ENCODE peak calls at places on chromosomes 11 and 22, in ten cellular contexts. G, V, D, Y, A, E, C, M, Q and N are unnamed samples.

GRCh38 chr11:2528301-2529050 is 83.7 kb downstream of the KCNQ1 start:
- DNase-seq in M (no peak), V (peak; percentile 26), Y (peak; percentile 40), G (no peak), C (no peak), Q (peak; percentile 13), D (peak; percentile 6), A (no peak), E (no peak), N (no peak)

GRCh38 chr11:43197357-43197756 is 114.4 kb upstream of the API5 start:
- DNase-seq in V (no peak), E (no peak), D (no peak), Q (no peak), Y (no peak), C (no peak), G (no peak), M (no peak), A (no peak), N (no peak)

GRCh38 chr22:50282361-50283144 is 12.4 kb upstream of the MAPK11 start:
- DNase-seq in C (peak; percentile 69), M (peak; percentile 77), D (no peak), E (no peak), G (peak; percentile 77), Y (no peak), V (no peak), A (no peak), Q (peak; percentile 89), N (no peak)

GRCh38 chr11:131580466-131580865 is 210.1 kb downstream of the NTM start:
- DNase-seq in M (no peak), G (no peak), V (no peak), Q (no peak), C (no peak), E (no peak), Y (no peak), D (no peak), A (no peak), N (no peak)

GRCh38 chr11:78651923-78652602 is 77.4 kb upstream of the NARS2 start:
- DNase-seq in Q (no peak), Y (no peak), M (no peak), A (no peak), D (no peak), C (no peak), V (no peak), E (no peak), G (no peak), N (peak; percentile 53)

GRCh38 chr22:41668971-41669911 is 19.4 kb downstream of the SNU13 start:
- DNase-seq in E (no peak), Q (no peak), V (no peak), M (no peak), Y (peak; percentile 58), G (peak; percentile 85), A (no peak), D (no peak), C (peak; percentile 52), N (no peak)

GRCh38 chr11:44464741-44465140 is 100.7 kb upstream of the CD82 start:
- DNase-seq in A (no peak), E (no peak), C (peak; percentile 45), M (peak; percentile 53), V (no peak), Y (no peak), G (no peak), D (no peak), Q (no peak), N (no peak)

GRCh38 chr22:25564979-25565677 is 653 bp downstream of the GRK3 start:
- DNase-seq in G (no peak), E (peak; percentile 70), Y (peak; percentile 69), D (peak; percentile 24), C (peak; percentile 20), Q (no peak), A (no peak), M (no peak), V (peak; percentile 67), N (peak; percentile 17)

GRCh38 chr11:1348146-1348545 is 38.7 kb upstream of the TOLLIP start:
- DNase-seq in M (no peak), V (no peak), Y (no peak), E (peak; percentile 50), C (no peak), Q (no peak), G (no peak), D (no peak), A (no peak), N (peak; percentile 77)

GRCh38 chr22:35972559-35972958 is 56.1 kb downstream of the RBFOX2 start:
- DNase-seq in Q (no peak), E (no peak), Y (no peak), M (no peak), D (no peak), C (no peak), V (no peak), A (no peak), G (no peak), N (no peak)

GRCh38 chr11:74842967-74843366 is 94.3 kb downstream of the RNF169 start:
- DNase-seq in A (no peak), D (no peak), V (no peak), C (no peak), G (no peak), E (no peak), M (no peak), Y (no peak), Q (no peak), N (no peak)

GRCh38 chr22:30232716-30233218 is 13.8 kb downstream of the LIF start:
- DNase-seq in A (no peak), C (no peak), E (no peak), Q (no peak), V (no peak), Y (no peak), M (no peak), D (no peak), G (no peak), N (no peak)

GRCh38 chr11:124970925-124971324 is 16.9 kb downstream of the CCDC15 start:
- DNase-seq in G (peak; percentile 35), A (peak; percentile 19), Y (no peak), Q (no peak), V (no peak), M (peak; percentile 42), C (peak; percentile 32), E (no peak), D (no peak), N (no peak)

GRCh38 chr11:12694182-12694531 is 19.9 kb downstream of the TEAD1 start:
- DNase-seq in Q (no peak), Y (no peak), E (no peak), C (peak; percentile 56), A (no peak), M (no peak), V (no peak), G (peak; percentile 44), D (peak; percentile 41), N (no peak)
- TF ChIP-seq POLR2A in Q (no peak), Y (no peak), E (no peak), C (no peak), A (no peak), M (no peak), V (no peak), G (no peak), D (no peak), N (no peak)

GRCh38 chr11:93525601-93526000 is 17.6 kb downstream of the SMCO4 start:
- DNase-seq in M (no peak), Q (no peak), A (no peak), C (no peak), D (no peak), G (peak; percentile 61), E (no peak), V (no peak), Y (no peak), N (no peak)
- H3K4me3 ChIP-seq in M (no peak overlapping the region), Q (no peak overlapping the region), A (no peak overlapping the region), C (no peak overlapping the region), D (no peak overlapping the region), G (no peak overlapping the region), E (no peak overlapping the region), V (no peak overlapping the region), Y (no peak overlapping the region), N (no peak overlapping the region)

DNA sequence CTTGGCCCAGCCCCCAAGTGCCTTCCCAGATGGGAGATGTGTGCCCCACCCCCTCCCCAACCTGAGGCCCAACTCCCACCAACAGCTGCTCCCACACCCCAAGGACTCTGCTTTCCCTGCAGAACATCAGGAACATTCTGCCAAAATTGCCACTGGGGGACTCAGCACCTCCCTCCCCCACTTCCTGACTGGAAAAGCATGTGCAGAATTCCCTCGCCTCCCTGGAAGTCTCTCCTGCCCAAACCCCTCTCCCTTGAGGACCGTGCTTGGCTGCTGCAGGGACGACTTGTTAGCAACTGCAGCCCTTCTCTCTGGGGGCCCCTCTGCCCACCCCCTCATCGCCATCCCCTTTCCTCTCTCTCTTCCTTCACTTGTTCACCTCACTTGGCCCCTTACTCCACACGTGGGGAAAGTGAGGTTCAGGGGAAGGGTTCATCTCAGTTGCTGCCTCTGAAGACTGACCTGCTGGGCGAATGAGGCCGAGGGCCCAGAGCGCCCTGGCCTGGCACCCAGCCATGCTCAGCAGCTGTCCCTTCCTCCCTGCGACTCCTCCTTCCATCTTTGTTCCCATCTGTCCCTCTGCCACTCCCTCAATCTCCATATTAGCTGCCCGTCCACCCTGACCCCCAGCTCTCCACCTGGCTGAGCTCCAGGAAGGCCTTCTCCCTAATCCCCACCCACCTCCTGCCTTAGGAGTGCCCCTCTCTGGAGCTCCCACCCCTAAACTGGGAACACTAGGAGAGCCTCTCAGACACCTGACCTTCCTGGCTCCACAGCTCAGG is 105.1 kb downstream of the CHST1 start:
- DNase-seq in C (no peak), A (no peak), E (no peak), G (no peak), Q (no peak), D (no peak), Y (no peak), M (no peak), V (peak; percentile 66), N (no peak)
- TF ChIP-seq POLR2A in C (no peak), A (no peak), E (no peak), G (no peak), Q (no peak), D (no peak), Y (no peak), M (no peak), V (no peak), N (no peak)

GRCh38 chr11:109553284-109553683 is 131.3 kb downstream of the C11orf87 start:
- DNase-seq in V (no peak), M (no peak), C (no peak), E (no peak), Y (no peak), A (no peak), D (no peak), Q (no peak), G (no peak), N (no peak)

GRCh38 chr11:109554951-109555350 is 133.0 kb downstream of the C11orf87 start:
- DNase-seq in Q (no peak), E (no peak), V (no peak), G (no peak), D (no peak), M (no peak), C (no peak), Y (no peak), A (no peak), N (no peak)

GRCh38 chr11:109547356-109548027 is 125.5 kb downstream of the C11orf87 start:
- DNase-seq in G (peak; percentile 56), Q (no peak), E (no peak), D (no peak), M (no peak), V (no peak), C (no peak), A (no peak), Y (no peak), N (no peak)

GRCh38 chr11:109552376-109552775 is 130.4 kb downstream of the C11orf87 start:
- DNase-seq in A (no peak), M (no peak), V (no peak), C (no peak), Y (no peak), E (no peak), D (no peak), Q (no peak), G (no peak), N (no peak)
- H3K4me3 ChIP-seq in A (no peak overlapping the region), M (no peak overlapping the region), V (no peak overlapping the region), C (no peak overlapping the region), Y (no peak overlapping the region), E (no peak overlapping the region), D (no peak overlapping the region), Q (no peak overlapping the region), G (no peak overlapping the region), N (no peak overlapping the region)

GRCh38 chr11:57031541-57031940 is 42.8 kb downstream of the OR5AK2 start:
- DNase-seq in Y (no peak), V (no peak), A (no peak), E (no peak), D (no peak), G (no peak), Q (no peak), M (no peak), C (no peak), N (no peak)
- TF ChIP-seq POLR2A in Y (no peak), V (no peak), A (no peak), E (no peak), D (no peak), G (no peak), Q (no peak), M (no peak), C (no peak), N (no peak)